ENCODE peak calls at places on chromosomes 1 and 21, in five cellular contexts. I is OCI-LY7, O is cardiac fibroblast, L is HCT116, N is cardiac muscle cell. U is an unnamed sample.

GRCh38 chr1:167122568-167122967 is 28.7 kb downstream of the STYXL2 start:
- DNase-seq in I (no peak), O (no peak), L (no peak), N (no peak), U (no peak)

GRCh38 chr1:234920843-234921140 is 207.8 kb downstream of the TOMM20 start:
- DNase-seq in I (no peak), O (no peak), L (no peak), N (no peak), U (no peak)

GRCh38 chr1:41424581-41425118 is 59.8 kb downstream of the EDN2 start:
- DNase-seq in I (no peak), O (no peak), L (no peak), N (no peak), U (no peak)

GRCh38 chr1:22428672-22429071 is 23.0 kb upstream of the ZBTB40 start:
- DNase-seq in I (peak), O (peak), L (peak), N (peak), U (no peak)

GRCh38 chr1:153627797-153628626 is at the start of gene S100A1:
- DNase-seq in I (no peak), O (no peak), L (no peak), N (no peak), U (no peak)

GRCh38 chr1:40919475-40920011 is 57.4 kb upstream of the CITED4 start:
- DNase-seq in I (no peak), O (no peak), L (peak), N (no peak), U (no peak)

GRCh38 chr1:177848577-177848976 is 121.3 kb downstream of the SEC16B start:
- DNase-seq in I (no peak), O (peak), L (no peak), N (no peak), U (no peak)

GRCh38 chr1:223844521-223844961 is 1.2 kb downstream of the TP53BP2 start:
- DNase-seq in I (no peak), O (peak), L (no peak), N (peak), U (no peak)

GRCh38 chr1:28507646-28508434 is 2.0 kb downstream of the RCC1 start:
- DNase-seq in I (peak), O (peak), L (no peak), N (peak), U (no peak)

GRCh38 chr1:178536844-178537371 is 24.0 kb downstream of the TEX35 start:
- DNase-seq in I (no peak), O (peak), L (peak), N (peak), U (no peak)

GRCh38 chr1:210347112-210347511 is 18.4 kb downstream of the HHAT start:
- DNase-seq in I (no peak), O (peak), L (no peak), N (no peak), U (no peak)

GRCh38 chr1:15283500-15283899 is 36.5 kb downstream of the FHAD1 start:
- DNase-seq in I (no peak), O (no peak), L (no peak), N (no peak), U (no peak)

GRCh38 chr1:113133038-113133437 is 60.0 kb downstream of the LRIG2 start:
- DNase-seq in I (no peak), O (no peak), L (no peak), N (no peak), U (no peak)

GRCh38 chr1:53395671-53396215 is 63.5 kb upstream of the DMRTB1 start:
- DNase-seq in I (no peak), O (no peak), L (no peak), N (no peak), U (no peak)

GRCh38 chr1:243705585-243705984 is 144.5 kb downstream of the AKT3 start:
- DNase-seq in I (no peak), O (no peak), L (no peak), N (no peak), U (no peak)

GRCh38 chr1:39491146-39491921 is at the start of gene BMP8A:
- DNase-seq in I (peak), O (no peak), L (peak), N (peak), U (peak)

GRCh38 chr1:16993521-16994038 is 13.2 kb upstream of the MFAP2 start:
- DNase-seq in I (no peak), O (no peak), L (no peak), N (no peak), U (no peak)

GRCh38 chr1:53442297-53442696 is 16.9 kb upstream of the DMRTB1 start:
- DNase-seq in I (no peak), O (peak), L (no peak), N (peak), U (no peak)

GRCh38 chr1:115198938-115199337 is 109.6 kb upstream of the TSPAN2 start:
- DNase-seq in I (no peak), O (peak), L (no peak), N (peak), U (no peak)

GRCh38 chr1:213988639-213989070 is 882 bp downstream of the PROX1 start:
- DNase-seq in I (no peak), O (no peak), L (no peak), N (no peak), U (no peak)

GRCh38 chr1:3904006-3904842 is 4.2 kb upstream of the C1orf174 start:
- DNase-seq in I (peak), O (no peak), L (no peak), N (no peak), U (no peak)

GRCh38 chr1:210259496-210259895 is 26.9 kb downstream of the SERTAD4 start:
- DNase-seq in I (no peak), O (peak), L (no peak), N (peak), U (no peak)

GRCh38 chr1:231676487-231676886 is 49.9 kb downstream of the DISC1 start:
- DNase-seq in I (no peak), O (no peak), L (no peak), N (peak), U (no peak)

GRCh38 chr1:85328713-85329376 is 52.4 kb upstream of the BCL10 start:
- DNase-seq in I (no peak), O (peak), L (peak), N (peak), U (no peak)

GRCh38 chr1:82549851-82550250 is 749.1 kb downstream of the ADGRL2 start:
- DNase-seq in I (no peak), O (no peak), L (no peak), N (no peak), U (no peak)

GRCh38 chr1:174692313-174692712 is 244.5 kb downstream of the GPR52 start:
- DNase-seq in I (no peak), O (peak), L (peak), N (peak), U (no peak)

GRCh38 chr1:10900691-10901090 is 104.2 kb upstream of the CASZ1 start:
- DNase-seq in I (no peak), O (peak), L (no peak), N (no peak), U (no peak)

GRCh38 chr1:113109908-113110554 is 37.0 kb downstream of the LRIG2 start:
- DNase-seq in I (no peak), O (peak), L (no peak), N (peak), U (no peak)

GRCh38 chr1:37995773-37996379 is 6.1 kb upstream of the SF3A3 start:
- DNase-seq in I (no peak), O (peak), L (no peak), N (peak), U (no peak)

GRCh38 chr1:207186503-207186902 is 82.5 kb downstream of the C4BPA start:
- DNase-seq in I (no peak), O (peak), L (no peak), N (peak), U (no peak)

GRCh38 chr1:207181838-207182237 is 77.8 kb downstream of the C4BPA start:
- DNase-seq in I (no peak), O (peak), L (no peak), N (peak), U (no peak)
- TF ChIP-seq CTCF in I (peak), O (peak), L (no peak), N (peak), U (no peak)

GRCh38 chr1:156516821-156517220 is 16.2 kb upstream of the MEF2D start:
- DNase-seq in I (no peak), O (no peak), L (no peak), N (no peak), U (no peak)

GRCh38 chr1:156513189-156513588 is 12.6 kb upstream of the MEF2D start:
- DNase-seq in I (no peak), O (no peak), L (no peak), N (peak), U (no peak)

GRCh38 chr1:156511656-156512055 is 11.1 kb upstream of the MEF2D start:
- DNase-seq in I (no peak), O (peak), L (no peak), N (peak), U (no peak)

GRCh38 chr1:156517746-156518145 is 17.2 kb upstream of the MEF2D start:
- DNase-seq in I (no peak), O (peak), L (no peak), N (peak), U (no peak)

GRCh38 chr1:156515956-156516355 is 15.4 kb upstream of the MEF2D start:
- DNase-seq in I (no peak), O (no peak), L (no peak), N (no peak), U (no peak)
- TF ChIP-seq CTCF in I (no peak), O (no peak), L (no peak), N (no peak), U (no peak)

GRCh38 chr1:155596864-155597263 is 13.2 kb upstream of the MSTO1 start:
- DNase-seq in I (no peak), O (no peak), L (no peak), N (no peak), U (no peak)

DNA sequence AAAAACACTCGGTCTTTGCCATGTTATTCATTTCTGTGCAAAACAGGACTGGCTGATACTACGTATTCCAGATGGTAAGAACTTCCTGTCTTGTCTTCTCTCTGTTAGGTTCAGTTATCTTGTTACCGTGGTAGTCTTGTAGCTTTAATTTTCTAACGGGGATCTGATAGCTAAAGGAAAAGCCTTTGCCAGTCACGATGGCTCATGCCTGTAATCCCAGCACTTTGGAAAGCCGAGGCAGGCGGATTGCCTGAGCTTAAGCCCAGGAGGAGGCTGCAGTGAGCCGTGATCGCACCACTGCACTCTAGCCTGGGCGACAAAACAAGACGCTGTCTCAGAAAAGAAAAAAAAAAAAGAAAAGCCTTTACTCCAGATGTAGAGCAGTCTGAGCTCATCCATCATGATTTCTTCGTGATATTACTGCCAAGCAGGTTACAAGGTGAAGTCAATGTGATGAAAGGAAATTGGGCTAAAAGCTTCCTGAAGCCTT is 11.1 kb upstream of the MSTO1 start:
- DNase-seq in I (peak), O (peak), L (no peak), N (peak), U (no peak)
- TF ChIP-seq CTCF in I (no peak), O (no peak), L (no peak), N (no peak), U (no peak)

GRCh38 chr1:1287288-1288110 is 7.3 kb downstream of the SCNN1D start:
- DNase-seq in I (no peak), O (no peak), L (no peak), N (no peak), U (peak)
- TF ChIP-seq CTCF in I (no peak), O (no peak), L (no peak), N (no peak), U (no peak)

GRCh38 chr1:162291000-162291399 is 85.7 kb downstream of the SPATA46 start:
- DNase-seq in I (no peak), O (no peak), L (no peak), N (no peak), U (no peak)
- TF ChIP-seq CTCF in I (no peak), O (no peak), L (no peak), N (no peak), U (no peak)

DNA sequence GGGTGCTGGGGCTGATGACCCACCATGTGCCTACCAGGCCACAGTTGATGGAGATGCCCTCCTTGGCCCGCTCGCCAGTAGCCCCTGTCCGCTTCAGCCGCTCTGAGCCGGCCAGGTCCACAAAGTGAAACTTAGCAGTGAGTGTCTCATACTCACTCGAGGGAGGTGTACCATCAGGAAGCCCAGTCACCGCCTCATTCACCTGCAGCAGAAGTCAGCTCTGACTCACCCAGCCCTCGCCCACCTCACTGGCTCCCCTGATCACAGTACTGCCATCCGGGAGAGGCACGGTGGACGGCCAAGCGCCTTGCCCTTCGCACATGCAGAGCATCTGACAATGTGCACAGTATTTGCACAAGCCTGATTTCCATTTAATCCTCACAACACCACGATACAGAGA is 18.8 kb downstream of the KIF21B start:
- DNase-seq in I (no peak), O (no peak), L (no peak), N (no peak), U (no peak)
- TF ChIP-seq CTCF in I (no peak), O (no peak), L (no peak), N (no peak), U (no peak)

GRCh38 chr1:237799762-237800474 is 90.8 kb downstream of the ZP4 start:
- DNase-seq in I (peak), O (peak), L (no peak), N (peak), U (peak)
- TF ChIP-seq CTCF in I (peak), O (no peak), L (no peak), N (peak), U (peak)

GRCh38 chr1:179770887-179771502 is 27.9 kb downstream of the FAM163A start:
- DNase-seq in I (no peak), O (peak), L (no peak), N (peak), U (no peak)
- TF ChIP-seq CTCF in I (no peak), O (peak), L (no peak), N (peak), U (no peak)

GRCh38 chr21:17554619-17555472 is 42.0 kb downstream of the CXADR start:
- DNase-seq in I (peak), O (peak), L (no peak), N (no peak), U (no peak)
- TF ChIP-seq CTCF in I (peak), O (peak), L (peak), N (peak), U (peak)

U was measured in neural crest cell.